ENCODE peak calls at places on chromosome 20, in six cellular contexts. H, O, G, I, R and Z are unnamed samples.

GRCh38 chr20:51128198-51128597 is 105.3 kb upstream of the KCNG1 start:
- DNase-seq in H (no peak), O (peak), G (no peak), I (peak), R (no peak), Z (no peak)

GRCh38 chr20:46683939-46684750 is 5.1 kb downstream of the TP53RK start:
- DNase-seq in H (peak), O (peak), G (no peak), I (peak), R (no peak), Z (peak)

GRCh38 chr20:40777653-40778052 is 88.6 kb upstream of the MAFB start:
- DNase-seq in H (no peak), O (no peak), G (no peak), I (no peak), R (no peak), Z (no peak)

GRCh38 chr20:22472386-22472785 is 112.0 kb downstream of the FOXA2 start:
- DNase-seq in H (no peak), O (no peak), G (no peak), I (no peak), R (no peak), Z (no peak)

GRCh38 chr20:17611540-17612286 is 41.8 kb downstream of the DSTN start:
- DNase-seq in H (no peak), O (no peak), G (no peak), I (no peak), R (peak), Z (peak)

GRCh38 chr20:35796556-35796955 is 24.7 kb downstream of the PHF20 start:
- DNase-seq in H (no peak), O (no peak), G (no peak), I (no peak), R (no peak), Z (no peak)

GRCh38 chr20:61185841-61186601 is 66.0 kb upstream of the CDH4 start:
- DNase-seq in H (no peak), O (peak), G (no peak), I (peak), R (no peak), Z (no peak)

GRCh38 chr20:19974621-19975435 is 42.3 kb upstream of the NAA20 start:
- DNase-seq in H (peak), O (peak), G (no peak), I (peak), R (peak), Z (peak)

GRCh38 chr20:31566658-31567379 is 38.3 kb upstream of the ID1 start:
- DNase-seq in H (no peak), O (no peak), G (no peak), I (no peak), R (no peak), Z (no peak)

GRCh38 chr20:46803446-46804020 is 91.1 kb upstream of the EYA2 start:
- DNase-seq in H (no peak), O (no peak), G (no peak), I (no peak), R (no peak), Z (no peak)

GRCh38 chr20:24565952-24566351 is 96.5 kb downstream of the SYNDIG1 start:
- DNase-seq in H (no peak), O (no peak), G (no peak), I (no peak), R (no peak), Z (no peak)

GRCh38 chr20:20364016-20364746 is 3.7 kb upstream of the INSM1 start:
- DNase-seq in H (no peak), O (no peak), G (no peak), I (no peak), R (no peak), Z (no peak)

GRCh38 chr20:6126846-6127245 is 4.0 kb upstream of the FERMT1 start:
- DNase-seq in H (no peak), O (no peak), G (no peak), I (no peak), R (no peak), Z (no peak)

GRCh38 chr20:4076671-4077070 is 61.3 kb upstream of the RNF24 start:
- DNase-seq in H (no peak), O (peak), G (no peak), I (peak), R (no peak), Z (no peak)